ENCODE peak calls at places on chromosomes 12 and 14, in ten cellular contexts. One of them, this sample, is unnamed.

GRCh38 chr12:13973981-13974380 is 7.4 kb downstream of the GRIN2B start:
- DNase-seq in posterior vena cava: no peak
- DNase-seq in GM04504: no peak
- DNase-seq in GF-D8: no peak
- DNase-seq in glutamatergic neuron: no peak
- DNase-seq in activated gamma-delta T cell treated with Interleukin-2 at 50 U/mL for 16 hours: no peak
- DNase-seq in left ventricle myocardium superior: no peak
- DNase-seq in lower leg skin: no peak
- DNase-seq in EL: no peak
- DNase-seq in skeletal muscle cell: no peak
- DNase-seq in this sample: no peak

GRCh38 chr12:56631790-56632700 is 1.9 kb upstream of the BAZ2A start:
- DNase-seq in skeletal muscle cell: peak; percentile 6
- DNase-seq in left ventricle myocardium superior: peak; percentile 84
- DNase-seq in posterior vena cava: peak; percentile 86
- DNase-seq in lower leg skin: peak; percentile 92
- DNase-seq in activated gamma-delta T cell treated with Interleukin-2 at 50 U/mL for 16 hours: peak; percentile 52
- DNase-seq in GM04504: no peak
- DNase-seq in EL: peak; percentile 65
- DNase-seq in GF-D8: peak; percentile 14
- DNase-seq in glutamatergic neuron: peak; percentile 67
- DNase-seq in this sample: no peak

GRCh38 chr14:74675219-74675618 is 37.7 kb downstream of the AREL1 start:
- DNase-seq in posterior vena cava: no peak
- DNase-seq in GF-D8: no peak
- DNase-seq in activated gamma-delta T cell treated with Interleukin-2 at 50 U/mL for 16 hours: no peak
- DNase-seq in GM04504: no peak
- DNase-seq in skeletal muscle cell: no peak
- DNase-seq in EL: no peak
- DNase-seq in lower leg skin: no peak
- DNase-seq in glutamatergic neuron: no peak
- DNase-seq in left ventricle myocardium superior: no peak
- DNase-seq in this sample: no peak

GRCh38 chr12:114405449-114406271 is at the start of gene TBX5:
- DNase-seq in GF-D8: no peak
- DNase-seq in lower leg skin: no peak
- DNase-seq in EL: peak; percentile 77
- DNase-seq in glutamatergic neuron: peak; percentile 67
- DNase-seq in posterior vena cava: no peak
- DNase-seq in left ventricle myocardium superior: peak; percentile 52
- DNase-seq in activated gamma-delta T cell treated with Interleukin-2 at 50 U/mL for 16 hours: no peak
- DNase-seq in GM04504: no peak
- DNase-seq in skeletal muscle cell: no peak
- DNase-seq in this sample: no peak

GRCh38 chr12:25025260-25025659 is 76.4 kb upstream of the BCAT1 start:
- DNase-seq in skeletal muscle cell: no peak
- DNase-seq in lower leg skin: no peak
- DNase-seq in left ventricle myocardium superior: no peak
- DNase-seq in activated gamma-delta T cell treated with Interleukin-2 at 50 U/mL for 16 hours: no peak
- DNase-seq in GM04504: no peak
- DNase-seq in posterior vena cava: no peak
- DNase-seq in glutamatergic neuron: no peak
- DNase-seq in GF-D8: no peak
- DNase-seq in EL: no peak
- DNase-seq in this sample: no peak

GRCh38 chr12:28870839-28871440 is 278.1 kb upstream of the FAR2 start:
- DNase-seq in posterior vena cava: no peak
- DNase-seq in glutamatergic neuron: no peak
- DNase-seq in activated gamma-delta T cell treated with Interleukin-2 at 50 U/mL for 16 hours: no peak
- DNase-seq in left ventricle myocardium superior: no peak
- DNase-seq in GF-D8: peak; percentile 54
- DNase-seq in EL: no peak
- DNase-seq in skeletal muscle cell: no peak
- DNase-seq in GM04504: no peak
- DNase-seq in lower leg skin: no peak
- DNase-seq in this sample: no peak

GRCh38 chr14:30015471-30015870 is 87.8 kb upstream of the PRKD1 start:
- DNase-seq in glutamatergic neuron: no peak
- DNase-seq in skeletal muscle cell: no peak
- DNase-seq in activated gamma-delta T cell treated with Interleukin-2 at 50 U/mL for 16 hours: no peak
- DNase-seq in GF-D8: no peak
- DNase-seq in EL: peak; percentile 40
- DNase-seq in posterior vena cava: no peak
- DNase-seq in GM04504: no peak
- DNase-seq in left ventricle myocardium superior: no peak
- DNase-seq in lower leg skin: no peak
- DNase-seq in this sample: no peak

GRCh38 chr14:24321212-24321975 is 10.1 kb downstream of the LTB4R start:
- DNase-seq in skeletal muscle cell: no peak
- DNase-seq in GM04504: no peak
- DNase-seq in lower leg skin: no peak
- DNase-seq in EL: no peak
- DNase-seq in GF-D8: no peak
- DNase-seq in posterior vena cava: no peak
- DNase-seq in glutamatergic neuron: no peak
- DNase-seq in activated gamma-delta T cell treated with Interleukin-2 at 50 U/mL for 16 hours: no peak
- DNase-seq in left ventricle myocardium superior: no peak
- DNase-seq in this sample: no peak

GRCh38 chr12:72197790-72198189 is 74.4 kb upstream of the TRHDE start:
- DNase-seq in skeletal muscle cell: no peak
- DNase-seq in GF-D8: no peak
- DNase-seq in EL: no peak
- DNase-seq in GM04504: no peak
- DNase-seq in lower leg skin: no peak
- DNase-seq in activated gamma-delta T cell treated with Interleukin-2 at 50 U/mL for 16 hours: no peak
- DNase-seq in left ventricle myocardium superior: no peak
- DNase-seq in posterior vena cava: no peak
- DNase-seq in glutamatergic neuron: no peak
- DNase-seq in this sample: no peak

GRCh38 chr12:12513416-12514006 is 49.2 kb downstream of the DUSP16 start:
- DNase-seq in left ventricle myocardium superior: no peak
- DNase-seq in EL: no peak
- DNase-seq in lower leg skin: no peak
- DNase-seq in GM04504: no peak
- DNase-seq in GF-D8: no peak
- DNase-seq in posterior vena cava: no peak
- DNase-seq in skeletal muscle cell: no peak
- DNase-seq in glutamatergic neuron: no peak
- DNase-seq in activated gamma-delta T cell treated with Interleukin-2 at 50 U/mL for 16 hours: no peak
- DNase-seq in this sample: no peak

GRCh38 chr12:90129369-90130030 is 420.9 kb upstream of the ATP2B1 start:
- DNase-seq in lower leg skin: no peak
- DNase-seq in GF-D8: no peak
- DNase-seq in skeletal muscle cell: no peak
- DNase-seq in posterior vena cava: no peak
- DNase-seq in GM04504: no peak
- DNase-seq in activated gamma-delta T cell treated with Interleukin-2 at 50 U/mL for 16 hours: no peak
- DNase-seq in glutamatergic neuron: no peak
- DNase-seq in EL: no peak
- DNase-seq in left ventricle myocardium superior: no peak
- DNase-seq in this sample: no peak

GRCh38 chr12:28872654-28873268 is 276.3 kb upstream of the FAR2 start:
- DNase-seq in GF-D8: peak; percentile 1
- DNase-seq in left ventricle myocardium superior: peak; percentile 30
- DNase-seq in GM04504: peak; percentile 35
- DNase-seq in skeletal muscle cell: no peak
- DNase-seq in EL: peak; percentile 47
- DNase-seq in glutamatergic neuron: peak; percentile 65
- DNase-seq in posterior vena cava: no peak
- DNase-seq in lower leg skin: no peak
- DNase-seq in activated gamma-delta T cell treated with Interleukin-2 at 50 U/mL for 16 hours: no peak
- DNase-seq in this sample: peak; percentile 24

GRCh38 chr12:80056232-80056631 is 43.1 kb upstream of the OTOGL start:
- DNase-seq in GM04504: no peak
- DNase-seq in GF-D8: no peak
- DNase-seq in activated gamma-delta T cell treated with Interleukin-2 at 50 U/mL for 16 hours: no peak
- DNase-seq in EL: no peak
- DNase-seq in glutamatergic neuron: no peak
- DNase-seq in lower leg skin: no peak
- DNase-seq in posterior vena cava: no peak
- DNase-seq in left ventricle myocardium superior: no peak
- DNase-seq in skeletal muscle cell: no peak
- DNase-seq in this sample: no peak

GRCh38 chr12:27220057-27220987 is 23.8 kb upstream of the STK38L start:
- DNase-seq in skeletal muscle cell: no peak
- DNase-seq in GM04504: no peak
- DNase-seq in activated gamma-delta T cell treated with Interleukin-2 at 50 U/mL for 16 hours: no peak
- DNase-seq in left ventricle myocardium superior: no peak
- DNase-seq in posterior vena cava: no peak
- DNase-seq in GF-D8: no peak
- DNase-seq in lower leg skin: no peak
- DNase-seq in glutamatergic neuron: no peak
- DNase-seq in EL: no peak
- DNase-seq in this sample: no peak

GRCh38 chr14:31950760-31951637 is 126.1 kb upstream of the ARHGAP5 start:
- DNase-seq in posterior vena cava: peak; percentile 90
- DNase-seq in GF-D8: no peak
- DNase-seq in lower leg skin: no peak
- DNase-seq in left ventricle myocardium superior: peak; percentile 67
- DNase-seq in glutamatergic neuron: peak; percentile 62
- DNase-seq in skeletal muscle cell: no peak
- DNase-seq in EL: peak; percentile 34
- DNase-seq in GM04504: no peak
- DNase-seq in activated gamma-delta T cell treated with Interleukin-2 at 50 U/mL for 16 hours: no peak
- DNase-seq in this sample: no peak

GRCh38 chr14:102993523-102993922 is 63.8 kb downstream of the CDC42BPB start:
- DNase-seq in EL: peak; percentile 71
- DNase-seq in lower leg skin: no peak
- DNase-seq in posterior vena cava: no peak
- DNase-seq in left ventricle myocardium superior: no peak
- DNase-seq in glutamatergic neuron: no peak
- DNase-seq in GM04504: peak; percentile 32
- DNase-seq in skeletal muscle cell: no peak
- DNase-seq in GF-D8: no peak
- DNase-seq in activated gamma-delta T cell treated with Interleukin-2 at 50 U/mL for 16 hours: no peak
- DNase-seq in this sample: peak; percentile 3

GRCh38 chr12:96368233-96368632 is 32.0 kb downstream of the CDK17 start:
- DNase-seq in lower leg skin: no peak
- DNase-seq in GF-D8: no peak
- DNase-seq in GM04504: no peak
- DNase-seq in EL: no peak
- DNase-seq in left ventricle myocardium superior: peak; percentile 54
- DNase-seq in glutamatergic neuron: no peak
- DNase-seq in posterior vena cava: no peak
- DNase-seq in skeletal muscle cell: no peak
- DNase-seq in activated gamma-delta T cell treated with Interleukin-2 at 50 U/mL for 16 hours: no peak
- DNase-seq in this sample: no peak

GRCh38 chr12:98770230-98770629 is 125.1 kb downstream of the APAF1 start:
- DNase-seq in posterior vena cava: no peak
- DNase-seq in left ventricle myocardium superior: no peak
- DNase-seq in EL: no peak
- DNase-seq in glutamatergic neuron: no peak
- DNase-seq in lower leg skin: no peak
- DNase-seq in GF-D8: no peak
- DNase-seq in GM04504: no peak
- DNase-seq in skeletal muscle cell: no peak
- DNase-seq in activated gamma-delta T cell treated with Interleukin-2 at 50 U/mL for 16 hours: no peak
- DNase-seq in this sample: no peak

GRCh38 chr12:100741084-100741711 is 53.4 kb upstream of the ANO4 start:
- DNase-seq in GM04504: no peak
- DNase-seq in posterior vena cava: no peak
- DNase-seq in EL: peak; percentile 28
- DNase-seq in activated gamma-delta T cell treated with Interleukin-2 at 50 U/mL for 16 hours: no peak
- DNase-seq in GF-D8: no peak
- DNase-seq in left ventricle myocardium superior: no peak
- DNase-seq in glutamatergic neuron: no peak
- DNase-seq in skeletal muscle cell: no peak
- DNase-seq in lower leg skin: peak; percentile 36
- DNase-seq in this sample: no peak

GRCh38 chr12:107126688-107127481 is 33.5 kb upstream of the CRY1 start:
- DNase-seq in left ventricle myocardium superior: no peak
- DNase-seq in lower leg skin: no peak
- DNase-seq in posterior vena cava: no peak
- DNase-seq in EL: no peak
- DNase-seq in activated gamma-delta T cell treated with Interleukin-2 at 50 U/mL for 16 hours: no peak
- DNase-seq in glutamatergic neuron: no peak
- DNase-seq in skeletal muscle cell: no peak
- DNase-seq in GM04504: no peak
- DNase-seq in GF-D8: no peak
- DNase-seq in this sample: peak; percentile 58

GRCh38 chr14:105011312-105011990 is 9.4 kb downstream of the CDCA4 start:
- DNase-seq in activated gamma-delta T cell treated with Interleukin-2 at 50 U/mL for 16 hours: no peak
- DNase-seq in lower leg skin: no peak
- DNase-seq in posterior vena cava: peak; percentile 58
- DNase-seq in EL: no peak
- DNase-seq in GF-D8: no peak
- DNase-seq in left ventricle myocardium superior: no peak
- DNase-seq in GM04504: no peak
- DNase-seq in skeletal muscle cell: no peak
- DNase-seq in glutamatergic neuron: no peak
- DNase-seq in this sample: no peak

GRCh38 chr14:49982522-49982951 is 89.7 kb downstream of the ARF6 start:
- DNase-seq in skeletal muscle cell: peak; percentile 75
- DNase-seq in activated gamma-delta T cell treated with Interleukin-2 at 50 U/mL for 16 hours: no peak
- DNase-seq in GF-D8: no peak
- DNase-seq in posterior vena cava: peak; percentile 81
- DNase-seq in left ventricle myocardium superior: no peak
- DNase-seq in lower leg skin: peak; percentile 84
- DNase-seq in EL: peak; percentile 97
- DNase-seq in GM04504: peak; percentile 74
- DNase-seq in glutamatergic neuron: no peak
- DNase-seq in this sample: peak; percentile 84

GRCh38 chr14:100741956-100742355 is 15.3 kb downstream of the DLK1 start:
- DNase-seq in EL: no peak
- DNase-seq in lower leg skin: no peak
- DNase-seq in GF-D8: no peak
- DNase-seq in activated gamma-delta T cell treated with Interleukin-2 at 50 U/mL for 16 hours: no peak
- DNase-seq in glutamatergic neuron: no peak
- DNase-seq in posterior vena cava: no peak
- DNase-seq in left ventricle myocardium superior: no peak
- DNase-seq in GM04504: no peak
- DNase-seq in skeletal muscle cell: no peak
- DNase-seq in this sample: no peak

GRCh38 chr12:119772431-119772830 is 104.5 kb downstream of the PRKAB1 start:
- DNase-seq in left ventricle myocardium superior: no peak
- DNase-seq in lower leg skin: no peak
- DNase-seq in posterior vena cava: no peak
- DNase-seq in EL: peak; percentile 51
- DNase-seq in GM04504: no peak
- DNase-seq in skeletal muscle cell: peak; percentile 21
- DNase-seq in GF-D8: no peak
- DNase-seq in glutamatergic neuron: no peak
- DNase-seq in activated gamma-delta T cell treated with Interleukin-2 at 50 U/mL for 16 hours: no peak
- DNase-seq in this sample: no peak

GRCh38 chr12:75322464-75322863 is 7.7 kb downstream of the CAPS2 start:
- DNase-seq in posterior vena cava: no peak
- DNase-seq in glutamatergic neuron: no peak
- DNase-seq in GM04504: no peak
- DNase-seq in lower leg skin: no peak
- DNase-seq in skeletal muscle cell: peak; percentile 33
- DNase-seq in GF-D8: no peak
- DNase-seq in activated gamma-delta T cell treated with Interleukin-2 at 50 U/mL for 16 hours: no peak
- DNase-seq in left ventricle myocardium superior: no peak
- DNase-seq in EL: peak; percentile 44
- DNase-seq in this sample: peak; percentile 40

GRCh38 chr14:24313912-24314311 is 2.6 kb downstream of the LTB4R start:
- DNase-seq in lower leg skin: no peak
- DNase-seq in activated gamma-delta T cell treated with Interleukin-2 at 50 U/mL for 16 hours: no peak
- DNase-seq in GM04504: no peak
- DNase-seq in skeletal muscle cell: no peak
- DNase-seq in glutamatergic neuron: no peak
- DNase-seq in left ventricle myocardium superior: no peak
- DNase-seq in EL: no peak
- DNase-seq in GF-D8: peak; percentile 52
- DNase-seq in posterior vena cava: no peak
- DNase-seq in this sample: no peak

GRCh38 chr14:31001339-31001658 is 24.1 kb upstream of the AP4S1 start:
- DNase-seq in skeletal muscle cell: no peak
- DNase-seq in activated gamma-delta T cell treated with Interleukin-2 at 50 U/mL for 16 hours: no peak
- DNase-seq in lower leg skin: no peak
- DNase-seq in EL: no peak
- DNase-seq in left ventricle myocardium superior: no peak
- DNase-seq in GM04504: no peak
- DNase-seq in glutamatergic neuron: no peak
- DNase-seq in GF-D8: no peak
- DNase-seq in posterior vena cava: no peak
- DNase-seq in this sample: no peak

GRCh38 chr14:26204954-26205479 is 392.8 kb downstream of the NOVA1 start:
- DNase-seq in activated gamma-delta T cell treated with Interleukin-2 at 50 U/mL for 16 hours: no peak
- DNase-seq in posterior vena cava: peak; percentile 80
- DNase-seq in skeletal muscle cell: no peak
- DNase-seq in GF-D8: no peak
- DNase-seq in lower leg skin: no peak
- DNase-seq in GM04504: no peak
- DNase-seq in glutamatergic neuron: peak; percentile 79
- DNase-seq in left ventricle myocardium superior: peak; percentile 69
- DNase-seq in EL: no peak
- DNase-seq in this sample: no peak

This sample was measured in amniotic stem cell.